ENCODE peak calls at places on chromosomes 4 and X, in eight cellular contexts. One of them, this sample, is unnamed.

GRCh38 chr4:113435893-113436292 is 325.6 kb downstream of the CAMK2D start:
- DNase-seq in lower lobe of right lung: no peak
- DNase-seq in cardiac muscle cell: no peak
- DNase-seq in left lung: no peak
- DNase-seq in endothelial cell of umbilical vein: peak; percentile 94
- DNase-seq in BE2C: peak; percentile 58
- DNase-seq in heart left ventricle: peak; percentile 70
- DNase-seq in HAP-1: no peak
- DNase-seq in this sample: peak; percentile 62

GRCh38 chr4:78971326-78971725 is 32.1 kb upstream of the PAQR3 start:
- DNase-seq in BE2C: no peak
- DNase-seq in heart left ventricle: peak; percentile 22
- DNase-seq in left lung: no peak
- DNase-seq in endothelial cell of umbilical vein: no peak
- DNase-seq in lower lobe of right lung: no peak
- DNase-seq in cardiac muscle cell: no peak
- DNase-seq in HAP-1: no peak
- DNase-seq in this sample: no peak

GRCh38 chr4:105765690-105766407 is 57.3 kb downstream of the GSTCD start:
- DNase-seq in cardiac muscle cell: no peak
- DNase-seq in lower lobe of right lung: no peak
- DNase-seq in BE2C: peak; percentile 63
- DNase-seq in left lung: no peak
- DNase-seq in endothelial cell of umbilical vein: peak; percentile 83
- DNase-seq in HAP-1: no peak
- DNase-seq in heart left ventricle: no peak
- DNase-seq in this sample: no peak

GRCh38 chr4:183571350-183572076 is 66.7 kb downstream of the ING2 start:
- DNase-seq in endothelial cell of umbilical vein: no peak
- DNase-seq in BE2C: no peak
- DNase-seq in HAP-1: peak; percentile 72
- DNase-seq in cardiac muscle cell: peak; percentile 89
- DNase-seq in heart left ventricle: no peak
- DNase-seq in lower lobe of right lung: peak; percentile 87
- DNase-seq in left lung: peak; percentile 74
- DNase-seq in this sample: no peak

GRCh38 chr4:170420255-170420693 is 330.5 kb upstream of the AADAT start:
- DNase-seq in left lung: no peak
- DNase-seq in lower lobe of right lung: no peak
- DNase-seq in heart left ventricle: no peak
- DNase-seq in BE2C: no peak
- DNase-seq in HAP-1: no peak
- DNase-seq in endothelial cell of umbilical vein: no peak
- DNase-seq in cardiac muscle cell: no peak
- DNase-seq in this sample: no peak

GRCh38 chr4:779555-779954 is 46.4 kb downstream of the CPLX1 start:
- DNase-seq in HAP-1: no peak
- DNase-seq in cardiac muscle cell: no peak
- DNase-seq in left lung: no peak
- DNase-seq in endothelial cell of umbilical vein: no peak
- DNase-seq in heart left ventricle: no peak
- DNase-seq in lower lobe of right lung: no peak
- DNase-seq in BE2C: no peak
- DNase-seq in this sample: peak; percentile 3

GRCh38 chrX:139044680-139045079 is 333.2 kb upstream of the FGF13 start:
- DNase-seq in HAP-1: no peak
- DNase-seq in left lung: no peak
- DNase-seq in heart left ventricle: no peak
- DNase-seq in endothelial cell of umbilical vein: no peak
- DNase-seq in BE2C: no peak
- DNase-seq in lower lobe of right lung: no peak
- DNase-seq in cardiac muscle cell: no peak
- DNase-seq in this sample: no peak

GRCh38 chr4:53119685-53120084 is 246.2 kb downstream of the SCFD2 start:
- DNase-seq in endothelial cell of umbilical vein: no peak
- DNase-seq in BE2C: no peak
- DNase-seq in cardiac muscle cell: peak; percentile 65
- DNase-seq in HAP-1: peak; percentile 42
- DNase-seq in left lung: no peak
- DNase-seq in lower lobe of right lung: no peak
- DNase-seq in heart left ventricle: no peak
- DNase-seq in this sample: no peak

GRCh38 chr4:185144601-185145240 is 1.7 kb downstream of the SLC25A4 start:
- DNase-seq in endothelial cell of umbilical vein: no peak
- DNase-seq in cardiac muscle cell: no peak
- DNase-seq in HAP-1: no peak
- DNase-seq in lower lobe of right lung: no peak
- DNase-seq in heart left ventricle: no peak
- DNase-seq in BE2C: no peak
- DNase-seq in left lung: no peak
- DNase-seq in this sample: no peak

GRCh38 chr4:161629694-161630441 is 533.9 kb downstream of the FSTL5 start:
- DNase-seq in left lung: no peak
- DNase-seq in BE2C: no peak
- DNase-seq in HAP-1: no peak
- DNase-seq in heart left ventricle: no peak
- DNase-seq in lower lobe of right lung: no peak
- DNase-seq in endothelial cell of umbilical vein: peak; percentile 18
- DNase-seq in cardiac muscle cell: no peak
- DNase-seq in this sample: no peak

GRCh38 chr4:105624530-105624929 is 72.1 kb downstream of the ARHGEF38 start:
- DNase-seq in cardiac muscle cell: no peak
- DNase-seq in BE2C: no peak
- DNase-seq in HAP-1: no peak
- DNase-seq in left lung: no peak
- DNase-seq in lower lobe of right lung: no peak
- DNase-seq in heart left ventricle: peak; percentile 25
- DNase-seq in endothelial cell of umbilical vein: no peak
- DNase-seq in this sample: no peak

GRCh38 chrX:18973527-18974192 is 10.3 kb downstream of the PHKA2 start:
- DNase-seq in cardiac muscle cell: no peak
- DNase-seq in BE2C: peak; percentile 34
- DNase-seq in left lung: no peak
- DNase-seq in heart left ventricle: no peak
- DNase-seq in endothelial cell of umbilical vein: no peak
- DNase-seq in HAP-1: peak; percentile 85
- DNase-seq in lower lobe of right lung: no peak
- DNase-seq in this sample: no peak

GRCh38 chrX:9339603-9340569 is 125.0 kb upstream of the TBL1X start:
- DNase-seq in left lung: no peak
- DNase-seq in endothelial cell of umbilical vein: no peak
- DNase-seq in BE2C: peak; percentile 45
- DNase-seq in lower lobe of right lung: no peak
- DNase-seq in heart left ventricle: peak; percentile 70
- DNase-seq in cardiac muscle cell: no peak
- DNase-seq in HAP-1: peak; percentile 16
- DNase-seq in this sample: no peak

GRCh38 chr4:2861631-2862436 is 18.2 kb downstream of the ADD1 start:
- DNase-seq in heart left ventricle: no peak
- DNase-seq in HAP-1: no peak
- DNase-seq in endothelial cell of umbilical vein: no peak
- DNase-seq in cardiac muscle cell: no peak
- DNase-seq in lower lobe of right lung: no peak
- DNase-seq in left lung: no peak
- DNase-seq in BE2C: no peak
- DNase-seq in this sample: no peak

GRCh38 chr4:2858451-2859217 is 15.0 kb downstream of the ADD1 start:
- DNase-seq in endothelial cell of umbilical vein: peak; percentile 53
- DNase-seq in heart left ventricle: no peak
- DNase-seq in BE2C: no peak
- DNase-seq in HAP-1: no peak
- DNase-seq in cardiac muscle cell: no peak
- DNase-seq in left lung: no peak
- DNase-seq in lower lobe of right lung: no peak
- DNase-seq in this sample: no peak

GRCh38 chr4:2859514-2859913 is 15.9 kb downstream of the ADD1 start:
- DNase-seq in cardiac muscle cell: no peak
- DNase-seq in endothelial cell of umbilical vein: peak; percentile 45
- DNase-seq in BE2C: no peak
- DNase-seq in lower lobe of right lung: no peak
- DNase-seq in heart left ventricle: no peak
- DNase-seq in left lung: no peak
- DNase-seq in HAP-1: no peak
- DNase-seq in this sample: no peak

GRCh38 chr4:2862528-2862927 is 18.9 kb downstream of the ADD1 start:
- DNase-seq in BE2C: no peak
- DNase-seq in left lung: no peak
- DNase-seq in lower lobe of right lung: no peak
- DNase-seq in endothelial cell of umbilical vein: peak; percentile 47
- DNase-seq in cardiac muscle cell: no peak
- DNase-seq in heart left ventricle: no peak
- DNase-seq in HAP-1: peak; percentile 44
- DNase-seq in this sample: no peak

GRCh38 chr4:2860391-2861348 is 17.0 kb downstream of the ADD1 start:
- DNase-seq in endothelial cell of umbilical vein: peak; percentile 82
- DNase-seq in HAP-1: no peak
- DNase-seq in left lung: no peak
- DNase-seq in heart left ventricle: peak; percentile 57
- DNase-seq in BE2C: no peak
- DNase-seq in lower lobe of right lung: peak; percentile 67
- DNase-seq in cardiac muscle cell: peak; percentile 88
- DNase-seq in this sample: no peak
- H3K4me1 ChIP-seq in endothelial cell of umbilical vein: peaks cover 55% of the 10 kb centered on the region
- H3K4me1 ChIP-seq in HAP-1: peaks cover 33% of the 10 kb centered on the region
- H3K4me1 ChIP-seq in left lung: peaks cover 48% of the 10 kb centered on the region
- H3K4me1 ChIP-seq in heart left ventricle: peaks cover 92% of the 10 kb centered on the region
- H3K4me1 ChIP-seq in BE2C: peaks cover 9% of the 10 kb centered on the region
- H3K4me1 ChIP-seq in lower lobe of right lung: peaks cover 99% of the 10 kb centered on the region
- H3K4me1 ChIP-seq in cardiac muscle cell: peaks cover 56% of the 10 kb centered on the region
- H3K4me1 ChIP-seq in this sample: peaks cover 12% of the 10 kb centered on the region

GRCh38 chr4:165335163-165335703 is 7.8 kb downstream of the MSMO1 start:
- DNase-seq in lower lobe of right lung: no peak
- DNase-seq in left lung: no peak
- DNase-seq in BE2C: no peak
- DNase-seq in cardiac muscle cell: no peak
- DNase-seq in heart left ventricle: no peak
- DNase-seq in HAP-1: no peak
- DNase-seq in endothelial cell of umbilical vein: no peak
- DNase-seq in this sample: no peak
- H3K36me3 ChIP-seq in lower lobe of right lung: peaks cover 62% of the 10 kb centered on the region
- H3K36me3 ChIP-seq in left lung: no peaks in the 10 kb centered on the region
- H3K36me3 ChIP-seq in BE2C: peaks cover 49% of the 10 kb centered on the region
- H3K36me3 ChIP-seq in cardiac muscle cell: peaks cover 48% of the 10 kb centered on the region
- H3K36me3 ChIP-seq in heart left ventricle: no peaks in the 10 kb centered on the region
- H3K36me3 ChIP-seq in HAP-1: peaks cover 75% of the 10 kb centered on the region
- H3K36me3 ChIP-seq in endothelial cell of umbilical vein: peaks cover 35% of the 10 kb centered on the region
- H3K36me3 ChIP-seq in this sample: no peaks in the 10 kb centered on the region

GRCh38 chrX:75155454-75155829 is 641 bp downstream of the ABCB7 start:
- DNase-seq in heart left ventricle: no peak
- DNase-seq in BE2C: no peak
- DNase-seq in lower lobe of right lung: no peak
- DNase-seq in cardiac muscle cell: no peak
- DNase-seq in HAP-1: no peak
- DNase-seq in endothelial cell of umbilical vein: peak; percentile 31
- DNase-seq in left lung: no peak
- DNase-seq in this sample: no peak

GRCh38 chrX:75154871-75155270 is 1.2 kb downstream of the ABCB7 start:
- DNase-seq in cardiac muscle cell: no peak
- DNase-seq in HAP-1: no peak
- DNase-seq in heart left ventricle: no peak
- DNase-seq in endothelial cell of umbilical vein: no peak
- DNase-seq in BE2C: no peak
- DNase-seq in left lung: no peak
- DNase-seq in lower lobe of right lung: no peak
- DNase-seq in this sample: no peak

GRCh38 chrX:75156537-75156945 is 458 bp upstream of the ABCB7 start:
- DNase-seq in HAP-1: no peak
- DNase-seq in left lung: no peak
- DNase-seq in lower lobe of right lung: no peak
- DNase-seq in heart left ventricle: no peak
- DNase-seq in BE2C: no peak
- DNase-seq in endothelial cell of umbilical vein: peak; percentile 51
- DNase-seq in cardiac muscle cell: no peak
- DNase-seq in this sample: no peak

GRCh38 chrX:75158054-75158453 is 2.0 kb upstream of the ABCB7 start:
- DNase-seq in BE2C: no peak
- DNase-seq in lower lobe of right lung: no peak
- DNase-seq in cardiac muscle cell: no peak
- DNase-seq in endothelial cell of umbilical vein: no peak
- DNase-seq in left lung: no peak
- DNase-seq in HAP-1: no peak
- DNase-seq in heart left ventricle: no peak
- DNase-seq in this sample: no peak

GRCh38 chrX:75155830-75156525 is at the start of gene ABCB7:
- DNase-seq in left lung: peak; percentile 61
- DNase-seq in cardiac muscle cell: peak; percentile 74
- DNase-seq in HAP-1: peak; percentile 81
- DNase-seq in heart left ventricle: peak; percentile 76
- DNase-seq in BE2C: peak; percentile 54
- DNase-seq in lower lobe of right lung: peak; percentile 56
- DNase-seq in endothelial cell of umbilical vein: peak; percentile 63
- DNase-seq in this sample: peak; percentile 54
- H3K4me3 ChIP-seq in left lung: peak within 1 kb of the TSS; percentile 58
- H3K4me3 ChIP-seq in cardiac muscle cell: peak within 1 kb of the TSS; percentile 44
- H3K4me3 ChIP-seq in HAP-1: peak within 1 kb of the TSS; percentile 56
- H3K4me3 ChIP-seq in heart left ventricle: peak within 1 kb of the TSS; percentile 83
- H3K4me3 ChIP-seq in BE2C: peak within 1 kb of the TSS; percentile 86
- H3K4me3 ChIP-seq in lower lobe of right lung: peak within 1 kb of the TSS; percentile 70
- H3K4me3 ChIP-seq in endothelial cell of umbilical vein: peak within 1 kb of the TSS; percentile 83
- H3K4me3 ChIP-seq in this sample: peak within 1 kb of the TSS; percentile 86

GRCh38 chrX:65668362-65669310 is 1.2 kb downstream of the MSN start:
- DNase-seq in cardiac muscle cell: peak; percentile 28
- DNase-seq in HAP-1: peak; percentile 78
- DNase-seq in endothelial cell of umbilical vein: peak; percentile 69
- DNase-seq in BE2C: no peak
- DNase-seq in left lung: peak; percentile 76
- DNase-seq in lower lobe of right lung: peak; percentile 73
- DNase-seq in heart left ventricle: peak; percentile 79
- DNase-seq in this sample: peak; percentile 85

GRCh38 chrX:65673857-65674350 is 6.5 kb downstream of the MSN start:
- DNase-seq in HAP-1: no peak
- DNase-seq in heart left ventricle: no peak
- DNase-seq in lower lobe of right lung: no peak
- DNase-seq in cardiac muscle cell: no peak
- DNase-seq in left lung: no peak
- DNase-seq in endothelial cell of umbilical vein: no peak
- DNase-seq in BE2C: no peak
- DNase-seq in this sample: no peak

GRCh38 chrX:65671286-65671685 is 3.8 kb downstream of the MSN start:
- DNase-seq in HAP-1: no peak
- DNase-seq in lower lobe of right lung: no peak
- DNase-seq in BE2C: no peak
- DNase-seq in cardiac muscle cell: no peak
- DNase-seq in heart left ventricle: no peak
- DNase-seq in endothelial cell of umbilical vein: no peak
- DNase-seq in left lung: no peak
- DNase-seq in this sample: no peak

GRCh38 chrX:65674351-65674893 is 7.0 kb downstream of the MSN start:
- DNase-seq in cardiac muscle cell: peak; percentile 29
- DNase-seq in heart left ventricle: no peak
- DNase-seq in endothelial cell of umbilical vein: peak; percentile 43
- DNase-seq in HAP-1: no peak
- DNase-seq in BE2C: no peak
- DNase-seq in lower lobe of right lung: no peak
- DNase-seq in left lung: no peak
- DNase-seq in this sample: no peak

DNA sequence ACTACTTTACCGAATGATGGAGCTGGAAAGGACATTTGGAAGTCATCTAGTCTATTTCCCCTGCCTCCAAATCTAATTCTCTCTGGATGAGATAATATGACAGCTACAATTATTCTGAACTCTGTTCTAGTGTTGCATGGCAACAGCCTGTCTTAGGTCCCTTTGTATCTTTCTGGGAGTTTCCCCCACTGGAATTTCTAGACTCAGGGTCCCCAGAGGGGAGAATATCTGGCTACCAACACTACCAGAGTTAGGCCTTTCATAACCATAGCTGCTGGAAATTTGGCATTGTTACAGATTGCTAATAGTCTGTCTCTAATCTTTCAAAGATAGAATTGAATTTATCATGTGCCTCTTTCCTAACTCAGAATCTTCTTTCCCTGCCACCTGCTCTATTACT is 4.5 kb downstream of the MSN start:
- DNase-seq in left lung: no peak
- DNase-seq in lower lobe of right lung: no peak
- DNase-seq in HAP-1: no peak
- DNase-seq in cardiac muscle cell: no peak
- DNase-seq in BE2C: no peak
- DNase-seq in heart left ventricle: no peak
- DNase-seq in endothelial cell of umbilical vein: no peak
- DNase-seq in this sample: no peak
- H3K4me1 ChIP-seq in left lung: peaks cover 25% of the 10 kb centered on the region
- H3K4me1 ChIP-seq in lower lobe of right lung: peaks cover 60% of the 10 kb centered on the region
- H3K4me1 ChIP-seq in HAP-1: peaks cover 18% of the 10 kb centered on the region
- H3K4me1 ChIP-seq in cardiac muscle cell: peaks cover 13% of the 10 kb centered on the region
- H3K4me1 ChIP-seq in BE2C: no peaks in the 10 kb centered on the region
- H3K4me1 ChIP-seq in heart left ventricle: peaks cover 73% of the 10 kb centered on the region
- H3K4me1 ChIP-seq in endothelial cell of umbilical vein: peaks cover 58% of the 10 kb centered on the region
- H3K4me1 ChIP-seq in this sample: peaks cover 2% of the 10 kb centered on the region

This sample was measured in aorta.